ENCODE peak calls at places on chromosomes 2 and 18, in nine cellular contexts. N is B cell; W is AG04450; F is AG10803; D is colonic mucosa; P is mammary epithelial cell; V is endodermal cell; T is left lung; Z is CD8-positive, alpha-beta T cell. R is an unnamed sample.

GRCh38 chr2:233034091-233034882 is 1.8 kb downstream of the NEU2 start:
- DNase-seq in Z (no peak), N (no peak), D (no peak), P (no peak), W (no peak), V (no peak), F (no peak), T (peak), R (no peak)

GRCh38 chr2:85259101-85259590 is 68.6 kb downstream of the TGOLN2 start:
- DNase-seq in T (no peak), N (no peak), V (peak), W (peak), D (no peak), F (peak), Z (no peak), P (peak), R (no peak)

GRCh38 chr2:71614976-71615768 is 161.8 kb downstream of the DYSF start:
- DNase-seq in D (peak), P (no peak), V (peak), Z (no peak), W (no peak), F (peak), T (peak), N (no peak), R (no peak)

GRCh38 chr2:127637725-127638252 is 8.2 kb upstream of the GPR17 start:
- DNase-seq in D (no peak), F (peak), P (peak), V (peak), W (peak), T (no peak), Z (no peak), N (peak), R (peak)

GRCh38 chr18:61637319-61637718 is 255.5 kb downstream of the RNF152 start:
- DNase-seq in P (no peak), V (peak), F (no peak), W (no peak), D (peak), N (no peak), Z (no peak), T (no peak), R (no peak)

GRCh38 chr18:63312731-63313408 is 6.7 kb downstream of the BCL2 start:
- DNase-seq in V (no peak), W (no peak), T (no peak), Z (no peak), P (no peak), F (no peak), D (no peak), N (no peak), R (no peak)

GRCh38 chr2:18957909-18958308 is 368.5 kb upstream of the NT5C1B start:
- DNase-seq in F (no peak), P (no peak), N (no peak), W (peak), Z (no peak), T (no peak), D (no peak), V (no peak), R (no peak)

GRCh38 chr2:50658883-50659282 is 373.0 kb downstream of the NRXN1 start:
- DNase-seq in P (peak), W (no peak), F (no peak), V (no peak), T (no peak), N (no peak), Z (no peak), D (no peak), R (peak)

GRCh38 chr2:166458682-166459081 is 35.4 kb downstream of the SCN7A start:
- DNase-seq in N (no peak), Z (no peak), T (no peak), P (no peak), F (no peak), D (no peak), V (no peak), W (no peak), R (peak)

GRCh38 chr2:27262379-27263286 is at the start of gene SLC30A3:
- DNase-seq in T (peak), N (peak), F (peak), Z (peak), V (peak), D (peak), W (no peak), P (peak), R (no peak)

GRCh38 chr2:101152195-101153076 is 1.3 kb upstream of the TBC1D8 start:
- DNase-seq in T (peak), N (peak), F (peak), V (peak), P (peak), D (peak), W (no peak), Z (no peak), R (peak)

GRCh38 chr2:23916727-23917458 is 10.0 kb downstream of the ATAD2B start:
- DNase-seq in P (no peak), W (no peak), F (no peak), D (no peak), V (no peak), N (no peak), Z (no peak), T (no peak), R (no peak)

GRCh38 chr2:36489296-36489695 is 108.7 kb downstream of the FEZ2 start:
- DNase-seq in V (no peak), P (peak), T (no peak), D (no peak), F (peak), W (no peak), Z (no peak), N (no peak), R (peak)

GRCh38 chr2:23565814-23566213 is 180.8 kb downstream of the KLHL29 start:
- DNase-seq in T (no peak), F (no peak), D (no peak), Z (no peak), W (no peak), N (no peak), V (no peak), P (no peak), R (no peak)

GRCh38 chr2:11175293-11175795 is 20.1 kb downstream of the SLC66A3 start:
- DNase-seq in D (no peak), Z (no peak), F (peak), T (no peak), V (no peak), P (peak), N (no peak), W (no peak), R (no peak)

GRCh38 chr2:186575302-186575701 is 14.6 kb upstream of the ITGAV start:
- DNase-seq in N (no peak), T (peak), P (peak), Z (no peak), F (peak), W (peak), D (peak), V (no peak), R (peak)

GRCh38 chr2:75564026-75564688 is 3.4 kb upstream of the EVA1A start:
- DNase-seq in F (no peak), W (no peak), T (no peak), P (peak), V (no peak), N (no peak), Z (no peak), D (no peak), R (no peak)

GRCh38 chr18:55570966-55571365 is 17.0 kb downstream of the TCF4 start:
- DNase-seq in P (no peak), V (no peak), W (no peak), F (no peak), T (no peak), D (no peak), N (no peak), Z (no peak), R (no peak)

GRCh38 chr18:28063181-28063790 is 113.6 kb downstream of the CDH2 start:
- DNase-seq in N (no peak), W (no peak), V (no peak), D (no peak), T (no peak), Z (no peak), P (peak), F (peak), R (no peak)

GRCh38 chr2:114684404-114684803 is 242.0 kb downstream of the DPP10 start:
- DNase-seq in V (peak), W (no peak), F (no peak), Z (no peak), D (no peak), N (no peak), P (no peak), T (no peak), R (no peak)

GRCh38 chr2:177906041-177906718 is 166.4 kb downstream of the PDE11A start:
- DNase-seq in T (peak), D (peak), W (peak), Z (peak), F (peak), P (peak), N (peak), V (peak), R (peak)

GRCh38 chr2:205706769-205707375 is 24.6 kb downstream of the NRP2 start:
- DNase-seq in T (peak), F (peak), V (peak), P (peak), N (peak), Z (no peak), W (peak), D (peak), R (peak)

GRCh38 chr2:156019341-156019740 is 313.2 kb downstream of the NR4A2 start:
- DNase-seq in D (no peak), V (no peak), F (no peak), N (no peak), W (no peak), Z (no peak), P (no peak), T (no peak), R (no peak)

GRCh38 chr2:98387478-98387877 is 41.2 kb downstream of the CNGA3 start:
- DNase-seq in Z (no peak), F (no peak), P (no peak), N (no peak), T (no peak), W (no peak), D (no peak), V (peak), R (no peak)

GRCh38 chr2:204923957-204924356 is 378.7 kb downstream of the PARD3B start:
- DNase-seq in T (no peak), D (no peak), P (no peak), W (no peak), Z (no peak), N (no peak), V (no peak), F (no peak), R (no peak)

GRCh38 chr2:113231064-113231463 is 47.7 kb downstream of the PAX8 start:
- DNase-seq in Z (no peak), V (no peak), T (no peak), P (no peak), W (no peak), F (no peak), N (no peak), D (no peak), R (no peak)

GRCh38 chr2:226869371-226869770 is 33.5 kb downstream of the RHBDD1 start:
- DNase-seq in T (no peak), N (no peak), P (no peak), D (no peak), F (peak), Z (no peak), V (no peak), W (no peak), R (no peak)

GRCh38 chr2:182324665-182325064 is 102.2 kb downstream of the PDE1A start:
- DNase-seq in W (peak), P (peak), V (no peak), F (no peak), Z (no peak), T (no peak), D (no peak), N (no peak), R (peak)

GRCh38 chr2:241775223-241776177 is 1.1 kb upstream of the GAL3ST2 start:
- DNase-seq in T (no peak), P (no peak), D (peak), N (no peak), V (peak), F (no peak), W (no peak), Z (no peak), R (no peak)

GRCh38 chr18:25883091-25883490 is 207.3 kb downstream of the SS18 start:
- DNase-seq in V (no peak), P (no peak), T (no peak), F (no peak), D (no peak), Z (no peak), W (no peak), N (no peak), R (no peak)

GRCh38 chr2:33924770-33925169 is 325.7 kb upstream of the FAM98A start:
- DNase-seq in T (no peak), W (no peak), N (no peak), V (no peak), D (no peak), Z (no peak), F (no peak), P (no peak), R (no peak)

GRCh38 chr2:44582363-44583008 is 220.7 kb downstream of the CAMKMT start:
- DNase-seq in W (no peak), T (no peak), V (no peak), N (no peak), P (peak), F (peak), Z (no peak), D (no peak), R (peak)

GRCh38 chr18:48885266-48885950 is 65.4 kb downstream of the SMAD7 start:
- DNase-seq in D (no peak), T (peak), Z (no peak), V (peak), W (no peak), N (no peak), P (no peak), F (no peak), R (no peak)

GRCh38 chr18:5890606-5891360 is 4.5 kb downstream of the TMEM200C start:
- DNase-seq in Z (no peak), P (no peak), W (no peak), N (peak), D (peak), F (no peak), V (peak), T (peak), R (no peak)

GRCh38 chr2:3469486-3469885 is 49.8 kb downstream of the ADI1 start:
- DNase-seq in P (no peak), W (no peak), D (no peak), F (no peak), T (no peak), N (no peak), Z (no peak), V (no peak), R (no peak)

GRCh38 chr2:168712053-168712452 is 90.4 kb upstream of the NOSTRIN start:
- DNase-seq in V (no peak), W (no peak), Z (no peak), N (peak), F (no peak), P (no peak), D (no peak), T (no peak), R (no peak)
- TF ChIP-seq CTCF in V (peak), W (no peak), Z (no peak), N (peak), F (no peak), P (no peak), D (no peak), T (no peak), R (no peak)

GRCh38 chr18:10770264-10770663 is 244.4 kb downstream of the NAPG start:
- DNase-seq in P (no peak), V (no peak), N (no peak), Z (no peak), T (no peak), W (no peak), F (no peak), D (no peak), R (no peak)
- TF ChIP-seq CTCF in P (no peak), V (no peak), N (no peak), Z (no peak), T (no peak), W (no peak), F (no peak), D (no peak), R (no peak)

GRCh38 chr2:211055438-211055837 is 499.0 kb downstream of the CPS1 start:
- DNase-seq in T (no peak), P (no peak), V (peak), Z (no peak), F (no peak), D (no peak), W (no peak), N (no peak), R (peak)
- TF ChIP-seq CTCF in T (no peak), P (peak), V (peak), Z (no peak), F (no peak), D (no peak), W (no peak), N (no peak), R (peak)

GRCh38 chr2:219886615-219887014 is 259.2 kb downstream of the SLC4A3 start:
- DNase-seq in W (no peak), T (no peak), F (no peak), Z (no peak), N (no peak), V (peak), D (no peak), P (peak), R (peak)
- TF ChIP-seq CTCF in W (peak), T (no peak), F (peak), Z (no peak), N (no peak), V (peak), D (no peak), P (peak), R (peak)

GRCh38 chr2:231489990-231490389 is 25.7 kb upstream of the NCL start:
- DNase-seq in W (no peak), P (no peak), D (no peak), Z (no peak), N (no peak), F (no peak), T (no peak), V (peak), R (no peak)
- TF ChIP-seq CTCF in W (peak), P (no peak), D (no peak), Z (no peak), N (no peak), F (peak), T (no peak), V (peak), R (peak)

GRCh38 chr2:129466389-129466788 is 513.1 kb upstream of the RAB6C start:
- DNase-seq in Z (no peak), P (no peak), W (no peak), D (no peak), F (no peak), N (no peak), V (no peak), T (no peak), R (no peak)

GRCh38 chr2:129465045-129465444 is 514.4 kb upstream of the RAB6C start:
- DNase-seq in P (no peak), F (no peak), Z (no peak), D (no peak), W (no peak), V (no peak), N (no peak), T (no peak), R (no peak)

GRCh38 chr2:129464036-129464435 is 515.4 kb upstream of the RAB6C start:
- DNase-seq in N (no peak), F (no peak), Z (no peak), D (no peak), P (no peak), T (no peak), W (no peak), V (no peak), R (no peak)

GRCh38 chr2:129462967-129463366 is 516.5 kb upstream of the RAB6C start:
- DNase-seq in T (no peak), P (no peak), Z (no peak), F (no peak), D (no peak), N (no peak), V (no peak), W (no peak), R (no peak)

GRCh38 chr2:129464631-129465030 is 514.8 kb upstream of the RAB6C start:
- DNase-seq in P (no peak), T (no peak), N (no peak), F (no peak), W (no peak), V (no peak), Z (no peak), D (no peak), R (no peak)
- TF ChIP-seq CTCF in P (no peak), T (no peak), N (no peak), F (no peak), W (no peak), V (no peak), Z (no peak), D (no peak), R (no peak)

GRCh38 chr2:153287109-153287801 is 191.3 kb downstream of the RPRM start:
- DNase-seq in T (no peak), W (no peak), D (no peak), P (no peak), F (no peak), Z (no peak), V (peak), N (no peak), R (no peak)
- TF ChIP-seq CTCF in T (no peak), W (no peak), D (peak), P (no peak), F (peak), Z (no peak), V (peak), N (no peak), R (no peak)